ENCODE peak calls at places on chromosome 12, in five cellular contexts. N is body of pancreas; D is CD8-positive, alpha-beta T cell; B is aorta; S is HepG2. E is an unnamed sample.

GRCh38 chr12:96368233-96368632 is 32.0 kb downstream of the CDK17 start:
- DNase-seq in N (peak), D (no peak), B (no peak), S (no peak), E (no peak)

GRCh38 chr12:96197503-96198272 is 3.5 kb downstream of the ELK3 start:
- DNase-seq in N (no peak), D (no peak), B (no peak), S (no peak), E (no peak)

GRCh38 chr12:48388938-48389337 is 38.2 kb upstream of the ZNF641 start:
- DNase-seq in N (no peak), D (no peak), B (no peak), S (no peak), E (no peak)

GRCh38 chr12:62299617-62300016 is 39.4 kb downstream of the USP15 start:
- DNase-seq in N (no peak), D (no peak), B (no peak), S (no peak), E (no peak)

GRCh38 chr12:67355428-67356385 is 86.5 kb downstream of the CAND1 start:
- DNase-seq in N (peak), D (no peak), B (no peak), S (peak), E (peak)

GRCh38 chr12:85273411-85274075 is 6.5 kb upstream of the ALX1 start:
- DNase-seq in N (no peak), D (no peak), B (peak), S (no peak), E (no peak)

GRCh38 chr12:46359667-46360280 is 12.8 kb downstream of the SLC38A2 start:
- DNase-seq in N (no peak), D (no peak), B (no peak), S (no peak), E (no peak)

GRCh38 chr12:67147030-67147429 is 122.1 kb upstream of the CAND1 start:
- DNase-seq in N (no peak), D (no peak), B (no peak), S (no peak), E (no peak)

GRCh38 chr12:131098178-131098981 is 144.7 kb downstream of the ADGRD1 start:
- DNase-seq in N (no peak), D (no peak), B (peak), S (no peak), E (peak)

GRCh38 chr12:75641031-75641780 is 129.8 kb upstream of the KRR1 start:
- DNase-seq in N (no peak), D (no peak), B (no peak), S (no peak), E (peak)

GRCh38 chr12:70853326-70853725 is 67.2 kb downstream of the PTPRR start:
- DNase-seq in N (peak), D (no peak), B (no peak), S (peak), E (no peak)

GRCh38 chr12:66423290-66423689 is 121.0 kb downstream of the HELB start:
- DNase-seq in N (no peak), D (no peak), B (no peak), S (no peak), E (no peak)

GRCh38 chr12:124893792-124894516 is 20.5 kb downstream of the UBC start:
- DNase-seq in N (no peak), D (no peak), B (no peak), S (no peak), E (no peak)

GRCh38 chr12:124901003-124901402 is 13.4 kb downstream of the UBC start:
- DNase-seq in N (no peak), D (no peak), B (no peak), S (no peak), E (no peak)

GRCh38 chr12:124902916-124903315 is 11.5 kb downstream of the UBC start:
- DNase-seq in N (no peak), D (no peak), B (no peak), S (no peak), E (no peak)

GRCh38 chr12:124896461-124896860 is 18.0 kb downstream of the UBC start:
- DNase-seq in N (no peak), D (no peak), B (no peak), S (no peak), E (no peak)

DNA sequence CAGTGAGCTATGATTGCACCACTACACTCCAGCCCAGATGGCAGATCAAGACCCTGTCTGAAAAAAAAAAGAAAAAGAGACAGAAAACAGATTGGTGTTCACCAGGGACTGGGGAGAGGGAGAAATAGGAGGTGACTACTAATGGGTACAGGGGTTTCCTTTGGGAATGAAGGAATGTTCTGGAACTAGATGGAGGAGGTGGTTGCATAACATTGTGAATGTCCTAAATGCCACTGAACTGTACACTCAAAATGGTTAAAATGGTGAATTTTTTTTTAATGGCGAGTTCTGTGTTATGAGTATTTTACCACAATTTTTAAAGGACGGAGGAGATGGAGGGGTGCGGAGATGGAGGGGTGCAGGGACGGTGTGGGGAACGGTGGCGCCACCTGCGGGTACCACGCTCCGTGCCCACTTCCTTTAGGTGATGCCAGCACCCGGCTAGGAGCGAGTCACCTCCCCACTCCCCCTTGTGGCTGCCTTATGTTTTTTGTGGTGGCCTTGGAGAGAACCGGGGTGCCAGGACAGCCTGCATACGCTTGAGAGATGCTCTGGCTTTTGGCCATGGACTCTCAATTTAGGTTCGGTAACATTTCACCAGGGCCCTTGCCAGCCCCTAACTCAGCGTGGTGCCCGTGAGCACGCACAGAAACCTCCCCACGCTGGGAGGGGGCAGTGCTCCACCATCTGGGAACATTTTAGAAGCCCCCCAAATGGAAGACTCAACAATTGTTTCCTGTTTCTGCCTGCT is 16.1 kb downstream of the UBC start:
- DNase-seq in N (peak), D (peak), B (no peak), S (peak), E (peak)
- H3K27ac ChIP-seq in N (no peak), D (no peak), B (no peak), S (no peak), E (no peak)

GRCh38 chr12:108110844-108111243 is 18.2 kb upstream of the WSCD2 start:
- DNase-seq in N (no peak), D (no peak), B (no peak), S (no peak), E (no peak)
- H3K27ac ChIP-seq in N (no peak), D (no peak), B (no peak), S (no peak), E (no peak)

GRCh38 chr12:114403044-114403689 is 2.8 kb downstream of the TBX5 start:
- DNase-seq in N (no peak), D (no peak), B (no peak), S (no peak), E (no peak)
- H3K27ac ChIP-seq in N (no peak), D (no peak), B (no peak), S (no peak), E (no peak)

GRCh38 chr12:113835913-113836312 is 130.2 kb downstream of the RBM19 start:
- DNase-seq in N (no peak), D (no peak), B (no peak), S (no peak), E (no peak)
- H3K27ac ChIP-seq in N (no peak), D (no peak), B (no peak), S (no peak), E (no peak)

DNA sequence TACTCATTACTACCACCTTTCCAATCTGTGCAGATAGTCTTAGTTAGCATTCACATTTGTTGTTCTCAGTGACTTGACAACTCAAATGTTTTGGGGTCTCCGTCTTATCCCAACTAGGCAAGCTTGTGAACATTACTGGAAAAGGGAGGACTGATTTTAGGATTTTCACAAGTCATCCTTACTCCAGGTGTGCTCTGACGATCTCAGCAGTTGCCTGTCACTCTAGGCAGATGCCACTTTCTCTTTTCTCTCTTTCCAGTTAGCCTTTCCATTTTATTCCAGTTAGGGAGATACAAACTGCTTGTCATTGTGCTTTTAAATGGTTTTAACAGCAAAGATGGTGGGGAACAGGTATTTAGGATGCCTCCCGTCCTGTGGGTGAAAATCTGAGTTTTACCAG is 1.1 kb downstream of the PA2G4 start:
- DNase-seq in N (no peak), D (no peak), B (no peak), S (no peak), E (no peak)
- H3K27ac ChIP-seq in N (peak), D (no peak), B (no peak), S (peak), E (peak)

DNA sequence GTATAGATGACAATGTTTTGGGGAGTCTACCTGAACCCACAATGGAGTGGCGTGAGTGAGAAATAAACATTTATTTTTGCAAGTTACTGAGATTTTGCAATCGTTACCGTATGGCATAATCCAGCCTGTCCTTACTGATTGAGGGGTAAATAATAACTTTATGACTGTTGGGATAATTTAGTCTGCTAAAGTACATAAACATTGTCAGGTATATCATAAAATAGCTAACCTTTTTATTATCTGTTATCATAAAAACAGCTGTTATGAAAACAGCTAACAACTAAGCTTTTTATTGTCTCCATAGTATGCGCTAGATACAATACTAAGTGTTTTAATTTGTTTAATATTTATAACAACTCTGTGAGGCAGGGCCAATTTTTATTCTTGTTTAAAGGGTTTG is 10.3 kb downstream of the ACSS3 start:
- DNase-seq in N (no peak), D (no peak), B (no peak), S (no peak), E (no peak)
- H3K27ac ChIP-seq in N (no peak), D (no peak), B (no peak), S (no peak), E (no peak)

GRCh38 chr12:6764011-6764828 is 1.9 kb upstream of the PTMS start:
- DNase-seq in N (peak), D (no peak), B (peak), S (peak), E (peak)
- H3K27ac ChIP-seq in N (peak), D (no peak), B (peak), S (peak), E (no peak)

GRCh38 chr12:52946334-52946733 is 2.6 kb upstream of the KRT18 start:
- DNase-seq in N (no peak), D (no peak), B (no peak), S (no peak), E (no peak)
- H3K27ac ChIP-seq in N (peak), D (no peak), B (no peak), S (peak), E (no peak)

GRCh38 chr12:4911316-4911994 is 1.8 kb downstream of the KCNA1 start:
- DNase-seq in N (no peak), D (no peak), B (peak), S (no peak), E (no peak)

GRCh38 chr12:4909734-4910501 is at the start of gene KCNA1:
- DNase-seq in N (no peak), D (no peak), B (peak), S (no peak), E (no peak)

GRCh38 chr12:4909397-4909733 is 340 bp upstream of the KCNA1 start:
- DNase-seq in N (no peak), D (no peak), B (peak), S (no peak), E (no peak)

GRCh38 chr12:4908694-4909396 is 860 bp upstream of the KCNA1 start:
- DNase-seq in N (no peak), D (no peak), B (no peak), S (no peak), E (no peak)

GRCh38 chr12:4910502-4911315 is 1.0 kb downstream of the KCNA1 start:
- DNase-seq in N (no peak), D (no peak), B (no peak), S (no peak), E (no peak)
- H3K27ac ChIP-seq in N (no peak), D (no peak), B (no peak), S (no peak), E (no peak)

GRCh38 chr12:54340845-54341244 is 15.9 kb downstream of the COPZ1 start:
- DNase-seq in N (no peak), D (no peak), B (no peak), S (peak), E (no peak)

GRCh38 chr12:54338682-54339296 is 13.9 kb downstream of the COPZ1 start:
- DNase-seq in N (no peak), D (no peak), B (no peak), S (no peak), E (no peak)

GRCh38 chr12:54337280-54337842 is 12.4 kb downstream of the COPZ1 start:
- DNase-seq in N (peak), D (no peak), B (no peak), S (peak), E (no peak)

GRCh38 chr12:54341343-54341742 is 16.4 kb downstream of the COPZ1 start:
- DNase-seq in N (no peak), D (no peak), B (no peak), S (no peak), E (no peak)

DNA sequence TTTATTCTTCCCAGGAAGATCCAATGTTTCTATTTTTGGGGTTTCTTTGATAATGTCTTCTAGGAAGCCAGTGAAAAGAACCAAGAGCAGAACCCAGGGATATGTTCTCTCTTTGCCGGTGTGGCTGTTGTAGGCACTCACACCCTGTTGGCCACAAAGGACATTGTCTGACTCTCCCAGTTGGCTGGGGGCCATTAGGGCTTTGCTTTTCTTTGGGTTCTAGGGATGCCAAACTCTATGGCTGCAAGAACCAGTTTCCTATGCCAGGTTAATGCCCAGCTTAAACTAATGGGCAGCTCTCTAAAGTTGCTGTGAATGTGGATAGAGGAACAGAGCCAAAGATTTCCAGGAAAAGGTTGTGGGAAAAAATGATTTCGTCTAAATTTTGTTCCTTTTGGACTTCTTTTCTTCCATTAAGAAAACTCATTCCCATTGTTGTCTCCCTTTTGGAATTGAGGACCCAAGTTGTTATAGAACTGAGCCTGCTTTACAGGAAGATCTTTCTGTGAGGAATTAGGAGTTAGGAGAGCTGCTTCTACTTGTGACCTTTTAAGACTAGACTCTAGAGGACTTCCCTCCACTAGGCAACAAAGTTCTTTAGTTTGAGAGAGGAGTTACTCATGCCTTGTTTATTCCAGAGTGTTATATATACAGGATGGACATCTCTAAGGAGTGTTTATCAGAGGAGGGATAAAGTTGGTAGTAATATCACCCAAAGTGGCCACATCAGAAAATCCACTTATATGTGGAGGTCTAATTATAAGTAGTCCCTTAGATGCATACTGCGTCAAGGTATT is 13.1 kb downstream of the COPZ1 start:
- DNase-seq in N (peak), D (no peak), B (no peak), S (no peak), E (no peak)
- H3K27ac ChIP-seq in N (peak), D (no peak), B (peak), S (peak), E (no peak)

E was measured in CD4-positive, alpha-beta memory T cell.